ENCODE peak calls at places on chromosomes 4 and X, in eight cellular contexts. One of them, this sample, is unnamed. For H3K4me1, the result is how much of the 10 kb centered on the place peaks cover.

GRCh38 chrX:10769165-10769564 is 148.8 kb upstream of the MID1 start:
- DNase-seq in GM23248: peak
- DNase-seq in PC-3: peak
- DNase-seq in esophagus muscularis mucosa: no peak
- DNase-seq in IMR-90: peak
- DNase-seq in CD8-positive, alpha-beta memory T cell: no peak
- DNase-seq in neural progenitor cell: peak
- DNase-seq in HAP-1: peak
- DNase-seq in this sample: no peak

GRCh38 chr4:159685406-159686092 is 582.7 kb downstream of the RAPGEF2 start:
- DNase-seq in GM23248: no peak
- DNase-seq in PC-3: no peak
- DNase-seq in esophagus muscularis mucosa: no peak
- DNase-seq in IMR-90: no peak
- DNase-seq in CD8-positive, alpha-beta memory T cell: no peak
- DNase-seq in neural progenitor cell: peak
- DNase-seq in HAP-1: peak
- DNase-seq in this sample: no peak

GRCh38 chr4:13955551-13955950 is 328.0 kb upstream of the BOD1L1 start:
- DNase-seq in GM23248: no peak
- DNase-seq in PC-3: no peak
- DNase-seq in esophagus muscularis mucosa: peak
- DNase-seq in IMR-90: no peak
- DNase-seq in CD8-positive, alpha-beta memory T cell: no peak
- DNase-seq in neural progenitor cell: no peak
- DNase-seq in HAP-1: no peak
- DNase-seq in this sample: no peak

GRCh38 chr4:158169516-158169915 is 3.3 kb downstream of the GASK1B start:
- DNase-seq in GM23248: peak
- DNase-seq in PC-3: no peak
- DNase-seq in esophagus muscularis mucosa: no peak
- DNase-seq in IMR-90: no peak
- DNase-seq in CD8-positive, alpha-beta memory T cell: no peak
- DNase-seq in neural progenitor cell: no peak
- DNase-seq in HAP-1: no peak
- DNase-seq in this sample: no peak

GRCh38 chr4:167028976-167029375 is 205.3 kb downstream of the SPOCK3 start:
- DNase-seq in GM23248: no peak
- DNase-seq in PC-3: no peak
- DNase-seq in esophagus muscularis mucosa: no peak
- DNase-seq in IMR-90: no peak
- DNase-seq in CD8-positive, alpha-beta memory T cell: no peak
- DNase-seq in neural progenitor cell: no peak
- DNase-seq in HAP-1: no peak
- DNase-seq in this sample: no peak

GRCh38 chr4:139389102-139389501 is 64.8 kb upstream of the RAB33B start:
- DNase-seq in GM23248: no peak
- DNase-seq in PC-3: no peak
- DNase-seq in esophagus muscularis mucosa: no peak
- DNase-seq in IMR-90: no peak
- DNase-seq in CD8-positive, alpha-beta memory T cell: no peak
- DNase-seq in neural progenitor cell: no peak
- DNase-seq in HAP-1: no peak
- DNase-seq in this sample: no peak

GRCh38 chr4:180240670-180241069 is 2002.5 kb upstream of the TENM3 start:
- DNase-seq in GM23248: no peak
- DNase-seq in PC-3: no peak
- DNase-seq in esophagus muscularis mucosa: no peak
- DNase-seq in IMR-90: no peak
- DNase-seq in CD8-positive, alpha-beta memory T cell: no peak
- DNase-seq in neural progenitor cell: no peak
- DNase-seq in HAP-1: no peak
- DNase-seq in this sample: no peak

GRCh38 chrX:133417364-133417763 is 2.1 kb upstream of the GPC4 start:
- DNase-seq in GM23248: no peak
- DNase-seq in PC-3: no peak
- DNase-seq in esophagus muscularis mucosa: no peak
- DNase-seq in IMR-90: no peak
- DNase-seq in CD8-positive, alpha-beta memory T cell: no peak
- DNase-seq in neural progenitor cell: no peak
- DNase-seq in HAP-1: no peak
- DNase-seq in this sample: no peak

GRCh38 chrX:16870861-16871584 is 861 bp upstream of the RBBP7 start:
- DNase-seq in GM23248: peak
- DNase-seq in PC-3: peak
- DNase-seq in esophagus muscularis mucosa: no peak
- DNase-seq in IMR-90: no peak
- DNase-seq in CD8-positive, alpha-beta memory T cell: no peak
- DNase-seq in neural progenitor cell: peak
- DNase-seq in HAP-1: peak
- DNase-seq in this sample: no peak

GRCh38 chrX:41100200-41100599 is 15.0 kb downstream of the USP9X start:
- DNase-seq in GM23248: no peak
- DNase-seq in PC-3: no peak
- DNase-seq in esophagus muscularis mucosa: no peak
- DNase-seq in IMR-90: no peak
- DNase-seq in CD8-positive, alpha-beta memory T cell: no peak
- DNase-seq in neural progenitor cell: no peak
- DNase-seq in HAP-1: no peak
- DNase-seq in this sample: no peak
- H3K4me1 ChIP-seq in GM23248: under half
- H3K4me1 ChIP-seq in PC-3: under half
- H3K4me1 ChIP-seq in esophagus muscularis mucosa: under half
- H3K4me1 ChIP-seq in IMR-90: under half
- H3K4me1 ChIP-seq in CD8-positive, alpha-beta memory T cell: under half
- H3K4me1 ChIP-seq in neural progenitor cell: under half
- H3K4me1 ChIP-seq in HAP-1: under half
- H3K4me1 ChIP-seq in this sample: under half

GRCh38 chr4:30726090-30726668 is 6.0 kb downstream of the PCDH7 start:
- DNase-seq in GM23248: no peak
- DNase-seq in PC-3: no peak
- DNase-seq in esophagus muscularis mucosa: no peak
- DNase-seq in IMR-90: no peak
- DNase-seq in CD8-positive, alpha-beta memory T cell: no peak
- DNase-seq in neural progenitor cell: no peak
- DNase-seq in HAP-1: no peak
- DNase-seq in this sample: no peak
- H3K4me1 ChIP-seq in GM23248: under half
- H3K4me1 ChIP-seq in PC-3: under half
- H3K4me1 ChIP-seq in esophagus muscularis mucosa: under half
- H3K4me1 ChIP-seq in IMR-90: under half
- H3K4me1 ChIP-seq in CD8-positive, alpha-beta memory T cell: under half
- H3K4me1 ChIP-seq in neural progenitor cell: under half
- H3K4me1 ChIP-seq in HAP-1: under half
- H3K4me1 ChIP-seq in this sample: under half

DNA sequence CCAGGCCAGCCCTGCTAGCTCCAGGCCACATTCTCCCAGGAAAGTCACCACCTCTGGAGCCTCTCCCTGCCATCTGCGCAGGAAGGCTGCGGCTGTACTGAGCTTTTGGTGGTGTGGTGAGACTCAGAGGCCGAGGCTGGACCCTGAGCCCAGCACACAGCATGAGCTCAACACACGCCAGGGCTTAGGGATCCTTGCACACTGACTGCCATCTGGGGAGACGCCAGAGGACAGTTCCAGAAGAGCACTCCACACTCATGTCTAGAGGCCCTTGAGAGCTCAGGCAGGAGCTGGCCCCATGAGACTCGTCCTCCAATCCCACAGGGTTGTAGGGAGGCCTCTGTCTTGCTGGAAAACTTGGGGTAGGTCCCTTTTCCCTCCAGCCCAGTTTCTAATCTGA is 40.6 kb downstream of the ABLIM2 start:
- DNase-seq in GM23248: no peak
- DNase-seq in PC-3: no peak
- DNase-seq in esophagus muscularis mucosa: no peak
- DNase-seq in IMR-90: no peak
- DNase-seq in CD8-positive, alpha-beta memory T cell: no peak
- DNase-seq in neural progenitor cell: no peak
- DNase-seq in HAP-1: no peak
- DNase-seq in this sample: no peak
- H3K4me1 ChIP-seq in GM23248: under half
- H3K4me1 ChIP-seq in PC-3: under half
- H3K4me1 ChIP-seq in esophagus muscularis mucosa: under half
- H3K4me1 ChIP-seq in IMR-90: under half
- H3K4me1 ChIP-seq in CD8-positive, alpha-beta memory T cell: under half
- H3K4me1 ChIP-seq in neural progenitor cell: under half
- H3K4me1 ChIP-seq in HAP-1: under half
- H3K4me1 ChIP-seq in this sample: under half

DNA sequence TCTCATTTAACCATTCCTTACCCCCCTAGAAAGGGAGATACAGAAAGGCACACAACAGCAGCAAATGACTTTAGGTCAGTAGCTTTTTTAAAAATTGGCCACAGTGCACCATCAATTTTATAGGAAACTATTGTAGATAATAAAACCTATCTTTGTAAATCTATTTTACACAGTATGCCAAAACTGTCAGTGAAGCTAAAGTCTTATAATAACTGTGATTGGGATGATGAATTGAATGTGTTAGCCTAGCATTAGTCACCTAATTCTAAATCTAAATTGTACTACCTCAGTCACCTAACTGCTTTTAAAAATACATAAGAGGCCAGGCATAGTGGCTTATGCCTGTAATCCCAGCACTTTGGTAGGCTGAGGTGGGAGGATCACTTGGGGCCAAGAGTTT is 44.2 kb downstream of the SH3RF1 start:
- DNase-seq in GM23248: no peak
- DNase-seq in PC-3: no peak
- DNase-seq in esophagus muscularis mucosa: no peak
- DNase-seq in IMR-90: no peak
- DNase-seq in CD8-positive, alpha-beta memory T cell: no peak
- DNase-seq in neural progenitor cell: no peak
- DNase-seq in HAP-1: no peak
- DNase-seq in this sample: no peak
- H3K4me1 ChIP-seq in GM23248: half or more
- H3K4me1 ChIP-seq in PC-3: half or more
- H3K4me1 ChIP-seq in esophagus muscularis mucosa: under half
- H3K4me1 ChIP-seq in IMR-90: under half
- H3K4me1 ChIP-seq in CD8-positive, alpha-beta memory T cell: under half
- H3K4me1 ChIP-seq in neural progenitor cell: under half
- H3K4me1 ChIP-seq in HAP-1: under half
- H3K4me1 ChIP-seq in this sample: under half

DNA sequence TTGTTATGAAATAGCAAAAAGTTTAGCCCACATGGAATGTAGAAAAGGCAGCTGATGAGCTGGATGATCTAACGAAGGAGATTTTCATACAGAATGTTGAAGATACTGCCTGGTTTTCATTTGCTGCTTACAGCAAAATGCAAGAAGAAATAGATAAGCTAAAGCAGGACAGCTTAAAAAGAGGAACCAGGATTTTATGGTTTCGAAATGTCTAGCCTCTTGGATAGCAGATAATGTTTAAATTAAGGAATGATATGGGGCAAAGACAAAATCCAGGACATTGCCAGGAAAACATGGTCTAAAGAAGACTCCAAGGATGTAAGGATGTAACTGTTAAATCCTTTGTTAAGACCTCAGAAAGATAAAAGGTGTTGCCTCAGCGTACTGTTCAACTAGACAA is 10.1 kb upstream of the STBD1 start:
- DNase-seq in GM23248: no peak
- DNase-seq in PC-3: no peak
- DNase-seq in esophagus muscularis mucosa: no peak
- DNase-seq in IMR-90: no peak
- DNase-seq in CD8-positive, alpha-beta memory T cell: no peak
- DNase-seq in neural progenitor cell: no peak
- DNase-seq in HAP-1: no peak
- DNase-seq in this sample: no peak
- H3K4me1 ChIP-seq in GM23248: under half
- H3K4me1 ChIP-seq in PC-3: under half
- H3K4me1 ChIP-seq in esophagus muscularis mucosa: under half
- H3K4me1 ChIP-seq in IMR-90: under half
- H3K4me1 ChIP-seq in CD8-positive, alpha-beta memory T cell: under half
- H3K4me1 ChIP-seq in neural progenitor cell: under half
- H3K4me1 ChIP-seq in HAP-1: under half
- H3K4me1 ChIP-seq in this sample: under half

This sample was measured in iPS DF 6.9.